ENCODE peak calls at places on chromosomes 16 and 17, in six cellular contexts. N is Calu3; T is NCI-H2171; P is activated CD4-positive, alpha-beta T cell treated with anti-CD3 and anti-CD28 coated beads for 48 hours; X is lower leg skin; H is CD8-positive, alpha-beta memory T cell. U is an unnamed sample.

GRCh38 chr17:30347488-30347887 is 13.6 kb upstream of the TMIGD1 start:
- DNase-seq in T (no peak), P (no peak), X (no peak), N (no peak), H (no peak), U (no peak)

GRCh38 chr17:33968350-33969044 is 286.6 kb upstream of the CCL2 start:
- DNase-seq in H (no peak), N (no peak), T (peak; percentile 93), X (no peak), P (peak; percentile 25), U (no peak)

GRCh38 chr16:22023505-22023904 is 15.6 kb downstream of the MOSMO start:
- DNase-seq in T (no peak), H (no peak), N (no peak), P (no peak), X (no peak), U (no peak)

GRCh38 chr17:76009969-76010661 is 9.5 kb downstream of the CDK3 start:
- DNase-seq in T (no peak), N (no peak), H (no peak), X (no peak), P (no peak), U (no peak)

GRCh38 chr17:71163121-71163812 is 957.6 kb upstream of the SOX9 start:
- DNase-seq in N (peak; percentile 58), P (no peak), X (no peak), T (peak; percentile 58), H (no peak), U (no peak)

GRCh38 chr17:43471801-43472200 is 12.0 kb upstream of the DHX8 start:
- DNase-seq in N (no peak), X (no peak), H (no peak), P (no peak), T (no peak), U (no peak)

GRCh38 chr16:52074133-52074532 is 472.8 kb downstream of the TOX3 start:
- DNase-seq in X (no peak), T (no peak), P (no peak), N (no peak), H (no peak), U (no peak)

GRCh38 chr16:74451951-74452758 is 30.9 kb upstream of the CLEC18B start:
- DNase-seq in P (no peak), T (no peak), H (no peak), N (no peak), X (no peak), U (no peak)

GRCh38 chr16:75931043-75931442 is 204.8 kb upstream of the CPHXL start:
- DNase-seq in X (no peak), H (no peak), N (no peak), P (no peak), T (no peak), U (no peak)

GRCh38 chr16:5003211-5003610 is 30.5 kb downstream of the NAGPA start:
- DNase-seq in X (no peak), H (no peak), T (no peak), N (no peak), P (no peak), U (no peak)

GRCh38 chr16:55480228-55480655 is 1.2 kb downstream of the MMP2 start:
- DNase-seq in X (peak; percentile 97), N (no peak), T (no peak), P (no peak), H (no peak), U (no peak)

GRCh38 chr17:7318121-7318860 is 3.1 kb upstream of the GPS2 start:
- DNase-seq in P (no peak), N (no peak), T (no peak), X (no peak), H (no peak), U (no peak)

GRCh38 chr16:56994311-56994710 is 5.0 kb downstream of the NLRC5 start:
- DNase-seq in H (no peak), P (no peak), N (no peak), T (no peak), X (peak; percentile 76), U (no peak)

GRCh38 chr16:84281077-84281476 is 13.6 kb upstream of the WFDC1 start:
- DNase-seq in T (no peak), H (no peak), X (no peak), P (no peak), N (peak; percentile 22), U (no peak)

GRCh38 chr17:78131172-78132085 is 858 bp downstream of the TMC8 start:
- DNase-seq in N (no peak), X (peak; percentile 85), H (peak; percentile 51), P (peak; percentile 66), T (no peak), U (peak; percentile 45)

GRCh38 chr17:78173025-78173715 is 4.8 kb downstream of the SYNGR2 start:
- DNase-seq in T (no peak), P (peak; percentile 27), H (peak; percentile 29), N (no peak), X (no peak), U (no peak)

GRCh38 chr16:25747160-25747758 is 55.5 kb downstream of the HS3ST4 start:
- DNase-seq in H (no peak), T (no peak), P (peak; percentile 22), X (no peak), N (no peak), U (no peak)

GRCh38 chr17:9878791-9879525 is 26.1 kb downstream of the RCVRN start:
- DNase-seq in H (no peak), P (no peak), N (no peak), T (no peak), X (peak; percentile 23), U (no peak)

GRCh38 chr16:74438492-74438979 is 17.3 kb upstream of the CLEC18B start:
- DNase-seq in H (no peak), T (no peak), X (no peak), N (no peak), P (no peak), U (no peak)